ENCODE peak calls at places on chromosome 7, in seven cellular contexts. G is tibial artery, V is psoas muscle, J is tibial nerve, C is Peyer's patch, D is osteoblast, P is fibroblast of lung. L is an unnamed sample. For H3K4me1, the result is how much of the 10 kb centered on the place peaks cover.

GRCh38 chr7:155798673-155799439 is 13.4 kb downstream of the SHH start:
- DNase-seq in G (no peak), V (no peak), J (no peak), C (peak), D (peak), P (no peak), L (no peak)

GRCh38 chr7:17506090-17506489 is 207.6 kb downstream of the AHR start:
- DNase-seq in G (no peak), V (no peak), J (peak), C (no peak), D (no peak), P (peak), L (no peak)

GRCh38 chr7:82507976-82508677 is 64.5 kb upstream of the CACNA2D1 start:
- DNase-seq in G (no peak), V (no peak), J (no peak), C (peak), D (no peak), P (no peak), L (no peak)

GRCh38 chr7:101784275-101785127 is 32.9 kb upstream of the CUX1 start:
- DNase-seq in G (no peak), V (no peak), J (no peak), C (no peak), D (no peak), P (no peak), L (no peak)

GRCh38 chr7:150378115-150378852 is 846 bp upstream of the ZNF775 start:
- DNase-seq in G (peak), V (peak), J (peak), C (peak), D (peak), P (peak), L (peak)

GRCh38 chr7:32586291-32587221 is 91.3 kb downstream of the AVL9 start:
- DNase-seq in G (no peak), V (peak), J (no peak), C (no peak), D (peak), P (peak), L (no peak)

GRCh38 chr7:151820486-151821105 is 56.3 kb downstream of the PRKAG2 start:
- DNase-seq in G (no peak), V (no peak), J (no peak), C (peak), D (peak), P (no peak), L (no peak)

GRCh38 chr7:130369110-130369711 is 11.1 kb upstream of the CPA1 start:
- DNase-seq in G (no peak), V (no peak), J (no peak), C (no peak), D (peak), P (peak), L (no peak)

GRCh38 chr7:152013974-152014373 is 11.5 kb upstream of the GALNT11 start:
- DNase-seq in G (no peak), V (no peak), J (no peak), C (no peak), D (no peak), P (no peak), L (no peak)

GRCh38 chr7:139734395-139734794 is 43.4 kb downstream of the HIPK2 start:
- DNase-seq in G (peak), V (no peak), J (peak), C (no peak), D (peak), P (peak), L (no peak)

GRCh38 chr7:122886357-122887081 is at the start of gene CADPS2:
- DNase-seq in G (peak), V (peak), J (peak), C (peak), D (peak), P (peak), L (no peak)

GRCh38 chr7:54788664-54789063 is 29.7 kb upstream of the SEC61G start:
- DNase-seq in G (no peak), V (peak), J (peak), C (no peak), D (peak), P (peak), L (no peak)

GRCh38 chr7:28688651-28689050 is 269.5 kb downstream of the TRIL start:
- DNase-seq in G (no peak), V (no peak), J (no peak), C (no peak), D (peak), P (peak), L (no peak)

GRCh38 chr7:92696584-92696983 is 106.4 kb upstream of the FAM133B start:
- DNase-seq in G (no peak), V (no peak), J (no peak), C (no peak), D (no peak), P (no peak), L (no peak)

GRCh38 chr7:7639847-7640220 is 718 bp upstream of the UMAD1 start:
- DNase-seq in G (no peak), V (no peak), J (peak), C (no peak), D (no peak), P (peak), L (no peak)

GRCh38 chr7:30660331-30661255 is 21.7 kb downstream of the CRHR2 start:
- DNase-seq in G (no peak), V (no peak), J (no peak), C (no peak), D (peak), P (no peak), L (no peak)

GRCh38 chr7:151313857-151314256 is 27.8 kb upstream of the NUB1 start:
- DNase-seq in G (peak), V (peak), J (peak), C (no peak), D (peak), P (peak), L (no peak)

GRCh38 chr7:10128748-10129147 is 844.9 kb upstream of the PHF14 start:
- DNase-seq in G (no peak), V (no peak), J (no peak), C (no peak), D (no peak), P (peak), L (no peak)

GRCh38 chr7:73912223-73912622 is 51.3 kb downstream of the TMEM270 start:
- DNase-seq in G (no peak), V (no peak), J (no peak), C (no peak), D (no peak), P (no peak), L (no peak)

GRCh38 chr7:3217166-3217565 is 83.9 kb upstream of the SDK1 start:
- DNase-seq in G (no peak), V (no peak), J (no peak), C (no peak), D (no peak), P (peak), L (no peak)

GRCh38 chr7:12649348-12649747 is 38.1 kb upstream of the ARL4A start:
- DNase-seq in G (no peak), V (no peak), J (no peak), C (no peak), D (no peak), P (no peak), L (no peak)

GRCh38 chr7:24715661-24716479 is 41.4 kb downstream of the GSDME start:
- DNase-seq in G (no peak), V (no peak), J (no peak), C (no peak), D (peak), P (peak), L (no peak)

GRCh38 chr7:132520591-132520990 is 55.7 kb downstream of the PLXNA4 start:
- DNase-seq in G (no peak), V (no peak), J (no peak), C (no peak), D (no peak), P (no peak), L (no peak)

GRCh38 chr7:129752760-129753159 is 141.2 kb downstream of the NRF1 start:
- DNase-seq in G (no peak), V (no peak), J (no peak), C (no peak), D (no peak), P (no peak), L (no peak)

GRCh38 chr7:157058701-157059100 is 48.2 kb upstream of the MNX1 start:
- DNase-seq in G (no peak), V (no peak), J (no peak), C (no peak), D (no peak), P (no peak), L (no peak)

GRCh38 chr7:157253850-157254249 is 83.0 kb upstream of the DNAJB6 start:
- DNase-seq in G (no peak), V (peak), J (no peak), C (no peak), D (no peak), P (no peak), L (no peak)

GRCh38 chr7:149761307-149761706 is 12.1 kb downstream of the ZNF467 start:
- DNase-seq in G (no peak), V (no peak), J (no peak), C (no peak), D (no peak), P (no peak), L (no peak)

GRCh38 chr7:28181921-28182517 is 1.4 kb upstream of the JAZF1 start:
- DNase-seq in G (no peak), V (no peak), J (no peak), C (no peak), D (no peak), P (no peak), L (no peak)

GRCh38 chr7:42566981-42567510 is 330.0 kb upstream of the GLI3 start:
- DNase-seq in G (no peak), V (no peak), J (no peak), C (no peak), D (no peak), P (no peak), L (no peak)

GRCh38 chr7:47757946-47758371 is 176.0 kb upstream of the TNS3 start:
- DNase-seq in G (peak), V (peak), J (peak), C (no peak), D (peak), P (peak), L (no peak)

GRCh38 chr7:69448071-69448470 is 150.2 kb upstream of the AUTS2 start:
- DNase-seq in G (no peak), V (no peak), J (peak), C (no peak), D (no peak), P (peak), L (no peak)

GRCh38 chr7:26508481-26508880 is 216.8 kb downstream of the SNX10 start:
- DNase-seq in G (no peak), V (no peak), J (no peak), C (no peak), D (no peak), P (no peak), L (no peak)

GRCh38 chr7:155223503-155223902 is 74.2 kb upstream of the INSIG1 start:
- DNase-seq in G (no peak), V (no peak), J (no peak), C (no peak), D (peak), P (no peak), L (no peak)

GRCh38 chr7:2892571-2892970 is 48.5 kb upstream of the GNA12 start:
- DNase-seq in G (no peak), V (no peak), J (no peak), C (no peak), D (peak), P (no peak), L (no peak)

GRCh38 chr7:53744361-53744760 is 708.9 kb downstream of the POM121L12 start:
- DNase-seq in G (no peak), V (no peak), J (no peak), C (no peak), D (no peak), P (no peak), L (no peak)

GRCh38 chr7:111018960-111019835 is 71.7 kb upstream of the LRRN3 start:
- DNase-seq in G (no peak), V (no peak), J (no peak), C (no peak), D (no peak), P (no peak), L (peak)

GRCh38 chr7:5296627-5297226 is 14.0 kb downstream of the SLC29A4 start:
- DNase-seq in G (no peak), V (no peak), J (no peak), C (no peak), D (no peak), P (no peak), L (peak)

GRCh38 chr7:155509025-155509724 is 37.2 kb downstream of the CNPY1 start:
- DNase-seq in G (no peak), V (no peak), J (no peak), C (no peak), D (no peak), P (no peak), L (no peak)

GRCh38 chr7:2214636-2215035 is 18.1 kb downstream of the MAD1L1 start:
- DNase-seq in G (no peak), V (peak), J (no peak), C (no peak), D (peak), P (no peak), L (no peak)

GRCh38 chr7:115827305-115828045 is 203.1 kb downstream of the TFEC start:
- DNase-seq in G (no peak), V (no peak), J (no peak), C (no peak), D (no peak), P (no peak), L (no peak)
- H3K27ac ChIP-seq in G (no peak), V (no peak), J (no peak), C (no peak), D (no peak), P (no peak), L (no peak)

GRCh38 chr7:99379043-99379577 is 4.6 kb downstream of the ARPC1B start:
- DNase-seq in G (peak), V (peak), J (peak), C (no peak), D (peak), P (peak), L (peak)

GRCh38 chr7:99381664-99382075 is 7.1 kb downstream of the ARPC1B start:
- DNase-seq in G (no peak), V (no peak), J (no peak), C (no peak), D (no peak), P (no peak), L (no peak)

GRCh38 chr7:99380823-99381663 is 6.5 kb downstream of the ARPC1B start:
- DNase-seq in G (peak), V (no peak), J (no peak), C (no peak), D (no peak), P (no peak), L (peak)

GRCh38 chr7:99383203-99383602 is 8.7 kb downstream of the ARPC1B start:
- DNase-seq in G (no peak), V (no peak), J (no peak), C (no peak), D (no peak), P (no peak), L (no peak)

GRCh38 chr7:99380032-99380822 is 5.7 kb downstream of the ARPC1B start:
- DNase-seq in G (peak), V (no peak), J (peak), C (no peak), D (peak), P (peak), L (no peak)
- H3K4me1 ChIP-seq in G (under half), V (under half), J (under half), C (under half), D (under half), P (under half), L (half or more)

GRCh38 chr7:142856565-142857245 is 1.8 kb downstream of the EPHB6 start:
- DNase-seq in G (no peak), V (no peak), J (no peak), C (no peak), D (no peak), P (no peak), L (no peak)

GRCh38 chr7:142855401-142855743 is 496 bp downstream of the EPHB6 start:
- DNase-seq in G (no peak), V (no peak), J (no peak), C (no peak), D (no peak), P (no peak), L (no peak)

GRCh38 chr7:142854505-142855400 is at the start of gene EPHB6:
- DNase-seq in G (peak), V (peak), J (peak), C (peak), D (peak), P (peak), L (peak)

GRCh38 chr7:142857625-142858024 is 2.7 kb downstream of the EPHB6 start:
- DNase-seq in G (no peak), V (no peak), J (no peak), C (no peak), D (no peak), P (no peak), L (no peak)

DNA sequence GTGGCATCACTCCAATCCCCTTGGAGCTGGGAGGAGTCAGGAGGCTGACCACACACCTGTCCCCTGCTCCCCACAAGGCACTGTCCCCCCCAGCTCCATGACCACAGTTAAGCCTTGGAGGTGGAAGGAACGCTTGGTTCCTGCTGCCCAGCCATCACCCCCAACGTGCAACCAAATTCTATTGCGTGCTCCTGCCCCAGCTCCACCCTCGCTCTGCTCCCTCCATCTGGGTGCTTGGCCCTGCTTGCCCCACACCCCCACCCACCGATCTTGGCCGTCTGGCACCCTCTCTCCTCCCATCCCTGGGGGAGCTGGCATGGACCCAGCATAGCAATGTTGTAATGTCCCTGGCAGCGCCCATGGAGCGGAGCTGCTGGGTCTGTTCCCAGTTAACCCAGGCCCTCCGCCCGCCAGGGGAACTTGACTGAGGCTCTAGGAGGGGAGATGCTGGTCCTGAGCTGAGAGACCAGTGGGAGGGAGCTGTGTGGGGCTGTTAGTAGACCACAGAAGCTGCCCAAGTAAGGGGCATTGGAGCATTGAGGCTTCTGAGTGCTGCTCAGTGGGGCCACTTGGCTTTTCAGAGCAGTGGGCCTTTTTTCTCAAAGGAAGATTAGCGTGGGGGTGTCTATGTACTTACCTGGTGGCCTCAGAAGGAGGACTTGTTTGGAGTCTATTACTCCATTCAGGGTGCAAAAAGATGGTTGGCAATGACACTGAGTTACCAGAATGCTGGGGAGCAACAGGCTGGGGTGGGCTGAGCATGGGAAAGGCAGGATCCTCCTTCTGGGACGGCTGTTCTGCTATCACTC is 1.1 kb downstream of the EPHB6 start:
- DNase-seq in G (peak), V (peak), J (peak), C (no peak), D (no peak), P (peak), L (no peak)
- H3K4me3 ChIP-seq in G (peak), V (peak), J (peak), C (peak), D (no peak), P (no peak), L (no peak)

GRCh38 chr7:43659549-43659896 is 69.8 kb downstream of the COA1 start:
- DNase-seq in G (no peak), V (no peak), J (no peak), C (no peak), D (no peak), P (no peak), L (no peak)
- H3K27ac ChIP-seq in G (peak), V (peak), J (no peak), C (no peak), D (peak), P (peak), L (no peak)

GRCh38 chr7:112140600-112140999 is 65.6 kb downstream of the DOCK4 start:
- DNase-seq in G (no peak), V (no peak), J (no peak), C (no peak), D (no peak), P (no peak), L (no peak)
- H3K4me1 ChIP-seq in G (under half), V (under half), J (under half), C (under half), D (under half), P (under half), L (under half)

GRCh38 chr7:35261041-35261440 is 7.1 kb upstream of the TBX20 start:
- DNase-seq in G (no peak), V (no peak), J (no peak), C (no peak), D (no peak), P (no peak), L (no peak)
- H3K4me3 ChIP-seq in G (no peak), V (no peak), J (no peak), C (no peak), D (no peak), P (no peak), L (no peak)

L was measured in CD8-positive, alpha-beta T cell.